ENCODE peak calls at places on chromosome 15, in four cellular contexts. K is HepG2, T is K562, I is GM12878. W is an unnamed sample.

GRCh38 chr15:66704783-66705113 is 2.7 kb downstream of the SMAD6 start:
- DNase-seq in I (no peak), K (no peak), T (no peak), W (no peak)

GRCh38 chr15:48170981-48171380 is 7.1 kb downstream of the MYEF2 start:
- DNase-seq in T (no peak), K (peak; percentile 11), I (no peak), W (no peak)

GRCh38 chr15:71364117-71364584 is 248.9 kb downstream of the THSD4 start:
- DNase-seq in I (no peak), K (no peak), T (no peak), W (no peak)

GRCh38 chr15:71730277-71731144 is 79.8 kb upstream of the NR2E3 start:
- DNase-seq in T (peak; percentile 55), K (peak; percentile 50), I (no peak), W (peak; percentile 40)

GRCh38 chr15:88636039-88636438 is 2.8 kb upstream of the ISG20 start:
- DNase-seq in I (no peak), T (no peak), K (no peak), W (no peak)

GRCh38 chr15:49190586-49190985 is 20.5 kb downstream of the GALK2 start:
- DNase-seq in I (no peak), K (no peak), T (no peak), W (no peak)

GRCh38 chr15:80260566-80260965 is 8.6 kb upstream of the CTXND1 start:
- DNase-seq in K (no peak), I (no peak), T (no peak), W (no peak)

GRCh38 chr15:61687651-61688050 is 372.6 kb downstream of the VPS13C start:
- DNase-seq in T (no peak), I (no peak), K (no peak), W (no peak)

GRCh38 chr15:51516291-51516690 is 106.3 kb downstream of the DMXL2 start:
- DNase-seq in I (no peak), T (no peak), K (no peak), W (no peak)

GRCh38 chr15:69253156-69253555 is 45.6 kb upstream of the PAQR5 start:
- DNase-seq in K (no peak), T (no peak), I (no peak), W (no peak)

GRCh38 chr15:63587527-63587926 is 9.7 kb upstream of the FBXL22 start:
- DNase-seq in K (no peak), T (no peak), I (no peak), W (no peak)

GRCh38 chr15:98647774-98648653 is at the start of gene IGF1R:
- DNase-seq in T (peak; percentile 89), I (no peak), K (peak; percentile 80), W (peak; percentile 69)
- TF ChIP-seq ATF2 in T (no peak), I (no peak), K (no peak), W (no peak)

GRCh38 chr15:58572521-58572920 is 140.7 kb downstream of the LIPC start:
- DNase-seq in I (no peak), K (no peak), T (no peak), W (no peak)

GRCh38 chr15:58575045-58575786 is 143.4 kb downstream of the LIPC start:
- DNase-seq in K (peak; percentile 14), I (no peak), T (no peak), W (no peak)

GRCh38 chr15:58573270-58573669 is 141.5 kb downstream of the LIPC start:
- DNase-seq in K (peak; percentile 82), I (no peak), T (no peak), W (no peak)

GRCh38 chr15:58576657-58577056 is 144.9 kb downstream of the LIPC start:
- DNase-seq in K (no peak), I (no peak), T (no peak), W (no peak)

GRCh38 chr15:58574612-58575011 is 142.8 kb downstream of the LIPC start:
- DNase-seq in T (no peak), K (peak; percentile 81), I (no peak), W (no peak)
- TF ChIP-seq ETV6 in T (no peak), K (no peak), I (no peak), W (no peak)

DNA sequence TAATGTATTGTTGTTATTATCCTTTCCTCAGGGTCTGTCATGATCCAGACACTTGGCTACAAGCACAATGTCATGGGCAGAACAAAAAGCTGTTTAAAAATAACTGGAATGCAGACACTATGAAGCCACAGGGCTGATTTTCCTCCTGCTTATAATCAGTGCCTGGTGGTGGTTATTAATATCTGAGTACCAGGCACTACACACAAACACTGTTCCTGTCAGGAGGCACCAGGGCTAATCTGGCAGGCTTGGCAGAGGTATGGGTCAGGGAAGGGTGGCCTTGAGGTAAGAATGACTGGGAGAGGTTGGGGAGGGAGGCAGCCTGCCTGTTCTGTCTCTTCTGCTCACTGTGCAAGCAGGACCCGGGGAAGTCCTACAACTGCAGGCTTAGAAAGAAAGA is 67.2 kb downstream of the WDR76 start:
- DNase-seq in T (no peak), I (no peak), K (no peak), W (no peak)
- TF ChIP-seq ATF2 in T (no peak), I (no peak), K (no peak), W (no peak)

GRCh38 chr15:28885630-28886430 is at the start of gene APBA2:
- DNase-seq in K (no peak), T (peak; percentile 60), I (no peak), W (peak; percentile 57)
- TF ChIP-seq ETV6 in K (no peak), T (no peak), I (no peak), W (no peak)

GRCh38 chr15:76714950-76715349 is 190.2 kb downstream of the SCAPER start:
- DNase-seq in K (no peak), T (no peak), I (no peak), W (no peak)

GRCh38 chr15:76711351-76711827 is 193.8 kb downstream of the SCAPER start:
- DNase-seq in I (peak; percentile 85), T (no peak), K (no peak), W (no peak)
- TF ChIP-seq ATF2 in I (no peak), T (no peak), K (no peak), W (no peak)

GRCh38 chr15:99108993-99109392 is 4.1 kb downstream of the SYNM start:
- DNase-seq in K (no peak), I (no peak), T (no peak), W (no peak)

GRCh38 chr15:99109555-99110021 is 4.7 kb downstream of the SYNM start:
- DNase-seq in K (no peak), I (peak; percentile 48), T (no peak), W (no peak)

GRCh38 chr15:99105516-99106341 is 849 bp downstream of the SYNM start:
- DNase-seq in I (no peak), T (no peak), K (no peak), W (peak; percentile 77)

GRCh38 chr15:99104788-99105515 is at the start of gene SYNM:
- DNase-seq in K (peak; percentile 72), I (no peak), T (peak; percentile 84), W (peak; percentile 84)

GRCh38 chr15:99106417-99107220 is 1.7 kb downstream of the SYNM start:
- DNase-seq in K (no peak), T (no peak), I (no peak), W (no peak)
- TF ChIP-seq ETV6 in K (no peak), T (no peak), I (no peak), W (no peak)

GRCh38 chr15:90915808-90916440 is 12.8 kb downstream of the MAN2A2 start:
- DNase-seq in K (no peak), T (peak; percentile 84), I (no peak), W (no peak)
- TF ChIP-seq ATF2 in K (no peak), T (no peak), I (no peak), W (no peak)

W was measured in WTC11.